ENCODE peak calls at places on chromosomes 1 and 21, in five cellular contexts. One of them, this sample, is unnamed.

GRCh38 chr1:85325920-85326319 is 49.5 kb upstream of the BCL10 start:
- DNase-seq in HL-60: no peak
- DNase-seq in IMR-90: no peak
- DNase-seq in GM06990: no peak
- DNase-seq in stomach: no peak
- DNase-seq in this sample: no peak

GRCh38 chr1:184881941-184882648 is 92.2 kb downstream of the NIBAN1 start:
- DNase-seq in GM06990: no peak
- DNase-seq in IMR-90: no peak
- DNase-seq in HL-60: peak; percentile 75
- DNase-seq in stomach: no peak
- DNase-seq in this sample: no peak

GRCh38 chr1:54300395-54300794 is 100.4 kb downstream of the MRPL37 start:
- DNase-seq in stomach: no peak
- DNase-seq in HL-60: no peak
- DNase-seq in GM06990: no peak
- DNase-seq in IMR-90: no peak
- DNase-seq in this sample: no peak

GRCh38 chr1:235343726-235344125 is 15.4 kb downstream of the GGPS1 start:
- DNase-seq in GM06990: no peak
- DNase-seq in IMR-90: no peak
- DNase-seq in stomach: no peak
- DNase-seq in HL-60: no peak
- DNase-seq in this sample: no peak

GRCh38 chr1:84192681-84193080 is 48.6 kb downstream of the PRKACB start:
- DNase-seq in stomach: no peak
- DNase-seq in GM06990: no peak
- DNase-seq in IMR-90: no peak
- DNase-seq in HL-60: no peak
- DNase-seq in this sample: no peak

GRCh38 chr1:232868793-232869491 is 63.7 kb downstream of the MAP10 start:
- DNase-seq in stomach: no peak
- DNase-seq in GM06990: no peak
- DNase-seq in IMR-90: peak; percentile 83
- DNase-seq in HL-60: no peak
- DNase-seq in this sample: no peak

GRCh38 chr1:67191668-67192520 is 25.6 kb downstream of the IL23R start:
- DNase-seq in IMR-90: no peak
- DNase-seq in stomach: no peak
- DNase-seq in GM06990: no peak
- DNase-seq in HL-60: no peak
- DNase-seq in this sample: no peak

GRCh38 chr1:173424786-173425407 is 52.2 kb upstream of the PRDX6 start:
- DNase-seq in HL-60: no peak
- DNase-seq in GM06990: no peak
- DNase-seq in IMR-90: peak; percentile 8
- DNase-seq in stomach: no peak
- DNase-seq in this sample: no peak

GRCh38 chr1:84603941-84604830 is 29.9 kb upstream of the CTBS start:
- DNase-seq in GM06990: no peak
- DNase-seq in HL-60: no peak
- DNase-seq in stomach: no peak
- DNase-seq in IMR-90: peak; percentile 81
- DNase-seq in this sample: no peak

GRCh38 chr1:37423810-37424209 is 50.6 kb upstream of the ZC3H12A start:
- DNase-seq in GM06990: no peak
- DNase-seq in IMR-90: no peak
- DNase-seq in HL-60: no peak
- DNase-seq in stomach: no peak
- DNase-seq in this sample: no peak

GRCh38 chr1:203327684-203328457 is 22.6 kb downstream of the BTG2 start:
- DNase-seq in IMR-90: peak; percentile 53
- DNase-seq in HL-60: peak; percentile 71
- DNase-seq in stomach: peak; percentile 66
- DNase-seq in GM06990: no peak
- DNase-seq in this sample: peak; percentile 81

GRCh38 chr1:107405241-107405640 is 264.4 kb downstream of the NTNG1 start:
- DNase-seq in HL-60: no peak
- DNase-seq in GM06990: no peak
- DNase-seq in IMR-90: peak; percentile 7
- DNase-seq in stomach: no peak
- DNase-seq in this sample: no peak

GRCh38 chr21:15221799-15222386 is 157.1 kb upstream of the NRIP1 start:
- DNase-seq in GM06990: no peak
- DNase-seq in stomach: no peak
- DNase-seq in HL-60: peak; percentile 94
- DNase-seq in IMR-90: peak; percentile 65
- DNase-seq in this sample: no peak

GRCh38 chr1:113747376-113747775 is 11.9 kb downstream of the PHTF1 start:
- DNase-seq in HL-60: no peak
- DNase-seq in GM06990: no peak
- DNase-seq in IMR-90: peak; percentile 36
- DNase-seq in stomach: no peak
- DNase-seq in this sample: no peak

GRCh38 chr1:197998110-197998509 is 80.9 kb downstream of the LHX9 start:
- DNase-seq in GM06990: no peak
- DNase-seq in IMR-90: no peak
- DNase-seq in stomach: no peak
- DNase-seq in HL-60: no peak
- DNase-seq in this sample: no peak
- TF ChIP-seq CTCF in GM06990: no peak
- TF ChIP-seq CTCF in IMR-90: no peak
- TF ChIP-seq CTCF in stomach: no peak
- TF ChIP-seq CTCF in HL-60: no peak
- TF ChIP-seq CTCF in this sample: no peak

GRCh38 chr1:210587547-210587946 is 258.8 kb downstream of the HHAT start:
- DNase-seq in stomach: no peak
- DNase-seq in HL-60: no peak
- DNase-seq in IMR-90: peak; percentile 25
- DNase-seq in GM06990: no peak
- DNase-seq in this sample: no peak

GRCh38 chr1:210582186-210582981 is 253.7 kb downstream of the HHAT start:
- DNase-seq in GM06990: no peak
- DNase-seq in IMR-90: no peak
- DNase-seq in HL-60: no peak
- DNase-seq in stomach: no peak
- DNase-seq in this sample: no peak

GRCh38 chr1:210588357-210588756 is 259.7 kb downstream of the HHAT start:
- DNase-seq in IMR-90: no peak
- DNase-seq in HL-60: no peak
- DNase-seq in GM06990: no peak
- DNase-seq in stomach: no peak
- DNase-seq in this sample: no peak

GRCh38 chr1:210586785-210587184 is 258.1 kb downstream of the HHAT start:
- DNase-seq in GM06990: no peak
- DNase-seq in HL-60: no peak
- DNase-seq in stomach: no peak
- DNase-seq in IMR-90: no peak
- DNase-seq in this sample: no peak

GRCh38 chr1:210584439-210585113 is 255.9 kb downstream of the HHAT start:
- DNase-seq in stomach: peak; percentile 77
- DNase-seq in GM06990: peak; percentile 11
- DNase-seq in HL-60: peak; percentile 21
- DNase-seq in IMR-90: peak; percentile 78
- DNase-seq in this sample: peak; percentile 59
- TF ChIP-seq CTCF in stomach: peak; percentile 53
- TF ChIP-seq CTCF in GM06990: peak; percentile 69
- TF ChIP-seq CTCF in HL-60: peak; percentile 52
- TF ChIP-seq CTCF in IMR-90: peak; percentile 92
- TF ChIP-seq CTCF in this sample: peak; percentile 58

GRCh38 chr1:175377394-175377793 is 184.8 kb upstream of the KIAA0040 start:
- DNase-seq in GM06990: no peak
- DNase-seq in HL-60: no peak
- DNase-seq in stomach: no peak
- DNase-seq in IMR-90: no peak
- DNase-seq in this sample: no peak

GRCh38 chr1:175373786-175374623 is 181.4 kb upstream of the KIAA0040 start:
- DNase-seq in GM06990: no peak
- DNase-seq in IMR-90: no peak
- DNase-seq in HL-60: peak; percentile 5
- DNase-seq in stomach: no peak
- DNase-seq in this sample: peak; percentile 38

DNA sequence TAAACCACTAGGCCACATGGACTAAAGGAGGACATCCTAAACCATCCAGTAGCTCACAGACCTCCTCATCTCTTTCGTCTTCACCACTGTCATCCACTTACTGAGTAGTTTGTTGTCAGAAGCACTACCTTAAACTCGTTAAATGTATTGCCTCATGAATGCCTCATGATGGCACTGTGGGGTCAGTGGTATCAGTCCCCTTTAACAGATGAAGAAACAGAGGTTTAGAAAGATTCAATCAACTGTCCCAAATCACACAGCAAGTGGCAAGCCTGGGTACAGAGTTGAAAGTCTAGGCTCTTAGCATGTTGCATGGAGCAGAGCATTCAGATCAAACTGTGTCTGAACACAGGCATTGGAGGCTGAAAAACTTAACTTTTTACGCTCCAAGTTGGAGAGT is 183.6 kb upstream of the KIAA0040 start:
- DNase-seq in GM06990: no peak
- DNase-seq in IMR-90: no peak
- DNase-seq in stomach: no peak
- DNase-seq in HL-60: no peak
- DNase-seq in this sample: peak; percentile 15
- TF ChIP-seq CTCF in GM06990: peak; percentile 56
- TF ChIP-seq CTCF in IMR-90: no peak
- TF ChIP-seq CTCF in stomach: no peak
- TF ChIP-seq CTCF in HL-60: peak; percentile 13
- TF ChIP-seq CTCF in this sample: peak; percentile 33

GRCh38 chr1:23854568-23854967 is 13.5 kb downstream of the FUCA1 start:
- DNase-seq in IMR-90: no peak
- DNase-seq in GM06990: no peak
- DNase-seq in stomach: no peak
- DNase-seq in HL-60: no peak
- DNase-seq in this sample: no peak
- TF ChIP-seq CTCF in IMR-90: peak; percentile 33
- TF ChIP-seq CTCF in GM06990: peak; percentile 23
- TF ChIP-seq CTCF in stomach: no peak
- TF ChIP-seq CTCF in HL-60: no peak
- TF ChIP-seq CTCF in this sample: no peak

DNA sequence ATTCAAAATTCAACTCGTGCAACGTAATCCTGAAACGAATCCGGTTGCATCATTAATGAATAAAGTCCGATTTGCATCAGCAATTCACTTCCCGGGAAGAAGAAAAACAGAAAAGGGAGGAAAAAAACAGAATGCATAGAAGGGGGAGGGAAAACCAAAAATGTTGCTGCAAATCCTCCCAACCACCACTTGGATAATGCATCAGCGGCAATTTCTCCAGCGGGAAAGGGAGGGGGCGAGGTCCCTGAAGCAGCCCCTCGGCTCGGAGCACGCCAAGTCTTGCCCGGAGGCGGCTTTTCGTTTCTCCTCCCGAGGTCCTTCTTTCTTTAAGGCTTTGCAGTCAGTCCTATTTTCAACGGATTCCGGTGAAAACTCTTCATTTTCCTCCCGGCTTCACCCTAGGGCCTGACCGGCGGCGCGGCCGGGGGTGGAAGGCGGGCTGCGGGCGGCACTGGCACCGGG is 720 bp downstream of the CDC42BPA start:
- DNase-seq in GM06990: no peak
- DNase-seq in HL-60: no peak
- DNase-seq in IMR-90: peak; percentile 61
- DNase-seq in stomach: no peak
- DNase-seq in this sample: no peak
- TF ChIP-seq CTCF in GM06990: no peak
- TF ChIP-seq CTCF in HL-60: no peak
- TF ChIP-seq CTCF in IMR-90: no peak
- TF ChIP-seq CTCF in stomach: no peak
- TF ChIP-seq CTCF in this sample: no peak

This sample was measured in B cell.